ENCODE peak calls at places on chromosomes 6 and 20, in six cellular contexts. M is GM23248, S is H9, N is HCT116, J is astrocyte, U is iPS DF 6.9. L is an unnamed sample.

GRCh38 chr6:159473844-159474243 is 219.2 kb downstream of the SOD2 start:
- DNase-seq in S (no peak), N (no peak), M (no peak), J (peak; percentile 30), U (no peak), L (no peak)

GRCh38 chr6:110341671-110342304 is 16.4 kb downstream of the METTL24 start:
- DNase-seq in U (no peak), S (peak; percentile 70), J (no peak), M (peak; percentile 34), N (peak; percentile 15), L (peak; percentile 70)

GRCh38 chr6:4603291-4603690 is 172.9 kb upstream of the CDYL start:
- DNase-seq in U (no peak), J (peak; percentile 96), N (peak; percentile 16), M (peak; percentile 91), S (no peak), L (no peak)

GRCh38 chr20:52269327-52269726 is 77.7 kb upstream of the ZFP64 start:
- DNase-seq in N (no peak), U (no peak), S (no peak), M (peak; percentile 50), J (no peak), L (peak; percentile 48)

GRCh38 chr6:50927816-50928215 is 109.1 kb downstream of the TFAP2B start:
- DNase-seq in S (no peak), M (no peak), N (no peak), U (no peak), J (peak; percentile 52), L (no peak)

GRCh38 chr20:36542019-36542488 is 735 bp downstream of the MYL9 start:
- DNase-seq in U (no peak), S (peak; percentile 82), N (peak; percentile 33), M (peak; percentile 80), J (no peak), L (peak; percentile 71)

GRCh38 chr20:31698803-31699718 is 23.6 kb downstream of the BCL2L1 start:
- DNase-seq in J (peak; percentile 98), M (peak; percentile 94), U (no peak), N (peak; percentile 44), S (no peak), L (no peak)

GRCh38 chr6:36973190-36973589 is 12.8 kb downstream of the MTCH1 start:
- DNase-seq in J (no peak), U (no peak), S (no peak), N (no peak), M (no peak), L (no peak)

GRCh38 chr6:87971605-87972262 is 75.9 kb upstream of the SPACA1 start:
- DNase-seq in M (no peak), N (no peak), U (no peak), J (peak; percentile 3), S (no peak), L (no peak)

GRCh38 chr20:19889011-19889953 is 127.9 kb upstream of the NAA20 start:
- DNase-seq in N (no peak), M (peak; percentile 81), S (no peak), J (peak; percentile 91), U (no peak), L (no peak)

GRCh38 chr6:73722318-73723060 is 26.5 kb downstream of the CD109 start:
- DNase-seq in N (no peak), S (no peak), U (no peak), J (peak; percentile 88), M (peak; percentile 96), L (peak; percentile 77)

GRCh38 chr6:42692151-42692911 is 30.1 kb downstream of the PRPH2 start:
- DNase-seq in S (no peak), U (no peak), N (peak; percentile 64), J (peak; percentile 84), M (peak; percentile 89), L (peak; percentile 56)

GRCh38 chr6:15335916-15336315 is 90.0 kb downstream of the JARID2 start:
- DNase-seq in U (no peak), J (no peak), S (no peak), M (no peak), N (no peak), L (no peak)

GRCh38 chr20:38748863-38749153 is 548 bp downstream of the ACTR5 start:
- DNase-seq in N (peak; percentile 22), M (no peak), S (peak; percentile 77), U (no peak), J (no peak), L (no peak)

GRCh38 chr20:8331740-8332412 is 199.8 kb downstream of the PLCB1 start:
- DNase-seq in M (peak; percentile 71), U (no peak), N (no peak), S (no peak), J (peak; percentile 80), L (no peak)

GRCh38 chr20:41098703-41099250 is 38.6 kb upstream of the PLCG1 start:
- DNase-seq in S (no peak), U (no peak), M (peak; percentile 79), N (no peak), J (no peak), L (peak; percentile 82)

GRCh38 chr6:157198425-157199279 is 124.7 kb downstream of the TMEM242 start:
- DNase-seq in M (peak; percentile 19), U (no peak), S (no peak), N (no peak), J (no peak), L (peak; percentile 30)

GRCh38 chr20:50277460-50278376 is 87.1 kb downstream of the CEBPB start:
- DNase-seq in J (no peak), N (no peak), S (no peak), U (no peak), M (no peak), L (no peak)

GRCh38 chr6:38542031-38542430 is 97.7 kb downstream of the BTBD9 start:
- DNase-seq in U (no peak), J (peak; percentile 61), S (no peak), M (peak; percentile 10), N (no peak), L (no peak)

GRCh38 chr20:61963885-61964674 is 101.6 kb downstream of the TAF4 start:
- DNase-seq in S (no peak), N (no peak), M (no peak), U (no peak), J (no peak), L (no peak)

GRCh38 chr6:46288863-46289262 is 118.1 kb upstream of the ENPP5 start:
- DNase-seq in S (no peak), J (no peak), U (no peak), M (no peak), N (no peak), L (no peak)

GRCh38 chr20:64166712-64167615 is 2.7 kb downstream of the MYT1 start:
- DNase-seq in N (no peak), S (no peak), M (peak; percentile 11), U (no peak), J (no peak), L (peak; percentile 67)

GRCh38 chr20:63500902-63501817 is 2.3 kb upstream of the EEF1A2 start:
- DNase-seq in J (no peak), U (no peak), S (no peak), N (no peak), M (no peak), L (no peak)

GRCh38 chr20:15756001-15756400 is 817.2 kb downstream of the KIF16B start:
- DNase-seq in M (no peak), N (no peak), U (no peak), J (no peak), S (no peak), L (no peak)

GRCh38 chr20:21499641-21500040 is 14.2 kb downstream of the NKX2-2 start:
- DNase-seq in J (no peak), M (no peak), S (peak; percentile 58), U (no peak), N (no peak), L (no peak)

DNA sequence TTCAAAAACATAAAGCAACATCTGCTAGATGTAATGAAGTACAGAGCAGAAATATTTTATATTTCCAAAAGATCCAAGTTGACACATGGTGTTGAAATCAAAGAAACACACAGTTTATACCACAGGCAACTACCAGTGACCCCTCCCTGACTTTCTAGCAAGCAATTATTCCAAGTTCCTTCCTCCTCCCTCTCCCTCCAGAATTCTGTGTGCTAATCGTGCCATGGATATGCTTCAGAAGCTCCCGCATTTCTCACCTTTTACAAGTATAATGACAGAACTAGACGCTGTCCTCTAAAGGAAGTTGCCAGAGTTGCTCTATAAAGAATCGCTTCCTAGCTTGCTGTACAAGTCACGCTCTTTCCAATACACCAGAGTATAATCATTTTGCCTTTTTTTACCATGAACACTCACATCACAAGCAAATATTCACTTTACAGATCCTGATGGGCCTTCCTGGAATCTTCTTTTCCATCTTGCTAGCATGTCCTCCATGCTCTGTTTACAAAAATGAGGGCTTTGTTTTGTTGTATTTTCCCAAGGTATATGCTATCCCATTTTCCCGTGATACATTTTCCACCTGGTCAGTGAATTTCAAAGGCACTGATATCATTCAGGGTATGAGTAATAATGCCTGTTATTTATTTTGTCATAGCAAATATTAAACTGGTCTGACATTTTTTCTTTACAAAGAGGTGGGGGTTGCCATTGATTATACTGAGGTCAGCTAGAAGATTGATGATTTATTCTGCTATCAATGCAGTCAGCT is 64.4 kb downstream of the ARHGAP18 start:
- DNase-seq in N (peak; percentile 65), J (no peak), M (no peak), S (no peak), U (no peak), L (peak; percentile 39)
- H3K4me1 ChIP-seq in N (peaks cover 90% of the 10 kb centered on the region), J (peaks cover 32% of the 10 kb centered on the region), M (peaks cover 51% of the 10 kb centered on the region), S (peaks cover 6% of the 10 kb centered on the region), U (peaks cover 2% of the 10 kb centered on the region), L (peaks cover 4% of the 10 kb centered on the region)

GRCh38 chr6:169411296-169411695 is 157.7 kb upstream of the THBS2 start:
- DNase-seq in N (no peak), M (no peak), U (no peak), J (no peak), S (no peak), L (no peak)
- H3K9me3 ChIP-seq in N (peaks cover 7% of the 10 kb centered on the region), M (no peaks in the 10 kb centered on the region), U (peaks cover 2% of the 10 kb centered on the region), J (peaks cover 2% of the 10 kb centered on the region), S (peaks cover 18% of the 10 kb centered on the region), L (no peaks in the 10 kb centered on the region)

GRCh38 chr6:44120692-44121443 is 6.4 kb downstream of the MRPL14 start:
- DNase-seq in N (no peak), U (no peak), J (no peak), S (no peak), M (no peak), L (no peak)

GRCh38 chr6:44119704-44120262 is 7.5 kb downstream of the MRPL14 start:
- DNase-seq in U (no peak), S (no peak), J (peak; percentile 44), N (no peak), M (peak; percentile 48), L (peak; percentile 40)

GRCh38 chr6:44123544-44123943 is 3.7 kb downstream of the MRPL14 start:
- DNase-seq in U (no peak), S (no peak), J (no peak), M (no peak), N (no peak), L (no peak)

GRCh38 chr6:44126320-44127149 is 717 bp downstream of the MRPL14 start:
- DNase-seq in U (no peak), N (no peak), J (peak; percentile 74), M (peak; percentile 86), S (peak; percentile 62), L (peak; percentile 77)

GRCh38 chr6:44122821-44123220 is 4.4 kb downstream of the MRPL14 start:
- DNase-seq in N (no peak), J (peak; percentile 59), M (peak; percentile 28), U (no peak), S (no peak), L (peak; percentile 49)
- H3K4me1 ChIP-seq in N (peaks cover 12% of the 10 kb centered on the region), J (peaks cover 49% of the 10 kb centered on the region), M (peaks cover 71% of the 10 kb centered on the region), U (peaks cover 4% of the 10 kb centered on the region), S (peaks cover 2% of the 10 kb centered on the region), L (peaks cover 48% of the 10 kb centered on the region)

DNA sequence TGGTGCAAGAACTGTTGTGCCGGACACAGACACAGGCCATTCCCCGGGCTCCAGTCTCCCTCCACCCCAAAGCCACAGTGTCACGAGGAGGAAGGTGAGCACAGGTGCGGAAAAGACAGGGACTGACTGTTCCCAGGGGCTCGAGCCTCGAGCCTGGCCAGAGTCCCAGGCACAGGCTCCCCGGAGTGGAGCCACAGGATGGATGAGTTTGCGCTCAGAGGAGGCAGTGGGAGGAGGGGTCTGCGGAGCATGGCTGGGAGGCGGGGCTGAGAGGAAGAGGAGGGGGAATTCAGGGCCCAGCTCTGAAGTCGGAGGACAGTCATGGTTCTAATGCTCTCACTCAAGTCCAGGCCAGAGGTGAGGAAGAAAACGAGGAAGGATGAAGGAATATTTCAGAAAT is 284.8 kb downstream of the SMOC2 start:
- DNase-seq in S (no peak), M (no peak), J (no peak), U (no peak), N (no peak), L (no peak)
- H3K9me3 ChIP-seq in S (peaks cover 27% of the 10 kb centered on the region), M (no peaks in the 10 kb centered on the region), J (peaks cover 3% of the 10 kb centered on the region), U (peaks cover 9% of the 10 kb centered on the region), N (no peaks in the 10 kb centered on the region), L (no peaks in the 10 kb centered on the region)

L was measured in cardiac muscle cell.